ENCODE peak calls at places on chromosomes 6 and 20, in seven cellular contexts. One of them, this sample, is unnamed.

GRCh38 chr20:11376406-11376805 is 541.3 kb upstream of the BTBD3 start:
- DNase-seq in prostate gland: no peak
- DNase-seq in ovary: no peak
- DNase-seq in heart right ventricle: no peak
- DNase-seq in Karpas-422: no peak
- DNase-seq in thoracic aorta: no peak
- DNase-seq in mesendoderm: no peak
- DNase-seq in this sample: no peak

GRCh38 chr20:3235661-3236324 is 3.2 kb downstream of the SLC4A11 start:
- DNase-seq in ovary: no peak
- DNase-seq in Karpas-422: no peak
- DNase-seq in heart right ventricle: no peak
- DNase-seq in prostate gland: no peak
- DNase-seq in mesendoderm: no peak
- DNase-seq in thoracic aorta: no peak
- DNase-seq in this sample: no peak

GRCh38 chr6:137159912-137160311 is 13.5 kb downstream of the IL22RA2 start:
- DNase-seq in prostate gland: no peak
- DNase-seq in ovary: no peak
- DNase-seq in Karpas-422: no peak
- DNase-seq in heart right ventricle: no peak
- DNase-seq in mesendoderm: no peak
- DNase-seq in thoracic aorta: no peak
- DNase-seq in this sample: no peak

GRCh38 chr6:77456531-77457248 is 6.6 kb downstream of the HTR1B start:
- DNase-seq in prostate gland: no peak
- DNase-seq in mesendoderm: peak; percentile 91
- DNase-seq in ovary: no peak
- DNase-seq in thoracic aorta: no peak
- DNase-seq in Karpas-422: no peak
- DNase-seq in heart right ventricle: no peak
- DNase-seq in this sample: no peak

GRCh38 chr6:26044140-26045045 is 42.8 kb upstream of the HFE start:
- DNase-seq in ovary: peak; percentile 70
- DNase-seq in mesendoderm: no peak
- DNase-seq in thoracic aorta: no peak
- DNase-seq in Karpas-422: no peak
- DNase-seq in prostate gland: peak; percentile 19
- DNase-seq in heart right ventricle: peak; percentile 44
- DNase-seq in this sample: no peak

GRCh38 chr6:75882734-75883133 is 133.7 kb downstream of the MYO6 start:
- DNase-seq in mesendoderm: no peak
- DNase-seq in heart right ventricle: no peak
- DNase-seq in thoracic aorta: no peak
- DNase-seq in ovary: no peak
- DNase-seq in Karpas-422: no peak
- DNase-seq in prostate gland: no peak
- DNase-seq in this sample: no peak

GRCh38 chr20:47791084-47791599 is 5.9 kb upstream of the SULF2 start:
- DNase-seq in heart right ventricle: no peak
- DNase-seq in mesendoderm: no peak
- DNase-seq in prostate gland: no peak
- DNase-seq in ovary: no peak
- DNase-seq in thoracic aorta: no peak
- DNase-seq in Karpas-422: no peak
- DNase-seq in this sample: no peak

GRCh38 chr6:98463629-98464028 is 370.7 kb upstream of the POU3F2 start:
- DNase-seq in thoracic aorta: no peak
- DNase-seq in mesendoderm: no peak
- DNase-seq in prostate gland: no peak
- DNase-seq in Karpas-422: no peak
- DNase-seq in ovary: no peak
- DNase-seq in heart right ventricle: no peak
- DNase-seq in this sample: no peak

GRCh38 chr6:139265512-139266190 is 26.1 kb downstream of the TXLNB start:
- DNase-seq in Karpas-422: peak; percentile 83
- DNase-seq in heart right ventricle: no peak
- DNase-seq in prostate gland: peak; percentile 20
- DNase-seq in ovary: no peak
- DNase-seq in thoracic aorta: no peak
- DNase-seq in mesendoderm: no peak
- DNase-seq in this sample: no peak

GRCh38 chr6:36914227-36914794 is 28.6 kb downstream of the C6orf89 start:
- DNase-seq in prostate gland: peak; percentile 51
- DNase-seq in Karpas-422: no peak
- DNase-seq in heart right ventricle: no peak
- DNase-seq in ovary: no peak
- DNase-seq in thoracic aorta: no peak
- DNase-seq in mesendoderm: peak; percentile 84
- DNase-seq in this sample: peak; percentile 86

GRCh38 chr6:21005816-21006553 is 471.7 kb downstream of the CDKAL1 start:
- DNase-seq in mesendoderm: no peak
- DNase-seq in prostate gland: no peak
- DNase-seq in Karpas-422: no peak
- DNase-seq in ovary: no peak
- DNase-seq in thoracic aorta: no peak
- DNase-seq in heart right ventricle: no peak
- DNase-seq in this sample: no peak

GRCh38 chr6:13331516-13332348 is 3.4 kb upstream of the TBC1D7 start:
- DNase-seq in heart right ventricle: no peak
- DNase-seq in ovary: no peak
- DNase-seq in Karpas-422: peak; percentile 79
- DNase-seq in prostate gland: peak; percentile 12
- DNase-seq in mesendoderm: peak; percentile 40
- DNase-seq in thoracic aorta: no peak
- DNase-seq in this sample: no peak

GRCh38 chr6:32149932-32150920 is 1.5 kb downstream of the PRRT1 start:
- DNase-seq in mesendoderm: peak; percentile 71
- DNase-seq in prostate gland: no peak
- DNase-seq in ovary: no peak
- DNase-seq in Karpas-422: no peak
- DNase-seq in thoracic aorta: no peak
- DNase-seq in heart right ventricle: no peak
- DNase-seq in this sample: no peak

GRCh38 chr6:32149577-32149845 is 2.2 kb downstream of the PRRT1 start:
- DNase-seq in Karpas-422: no peak
- DNase-seq in ovary: no peak
- DNase-seq in prostate gland: no peak
- DNase-seq in heart right ventricle: no peak
- DNase-seq in mesendoderm: no peak
- DNase-seq in thoracic aorta: no peak
- DNase-seq in this sample: no peak

GRCh38 chr6:32152414-32153251 is 894 bp upstream of the PRRT1 start:
- DNase-seq in ovary: no peak
- DNase-seq in prostate gland: no peak
- DNase-seq in thoracic aorta: no peak
- DNase-seq in heart right ventricle: no peak
- DNase-seq in Karpas-422: no peak
- DNase-seq in mesendoderm: no peak
- DNase-seq in this sample: no peak

GRCh38 chr6:32151885-32152311 is at the start of gene PRRT1:
- DNase-seq in heart right ventricle: no peak
- DNase-seq in ovary: peak; percentile 46
- DNase-seq in thoracic aorta: no peak
- DNase-seq in Karpas-422: no peak
- DNase-seq in prostate gland: no peak
- DNase-seq in mesendoderm: peak; percentile 60
- DNase-seq in this sample: no peak

DNA sequence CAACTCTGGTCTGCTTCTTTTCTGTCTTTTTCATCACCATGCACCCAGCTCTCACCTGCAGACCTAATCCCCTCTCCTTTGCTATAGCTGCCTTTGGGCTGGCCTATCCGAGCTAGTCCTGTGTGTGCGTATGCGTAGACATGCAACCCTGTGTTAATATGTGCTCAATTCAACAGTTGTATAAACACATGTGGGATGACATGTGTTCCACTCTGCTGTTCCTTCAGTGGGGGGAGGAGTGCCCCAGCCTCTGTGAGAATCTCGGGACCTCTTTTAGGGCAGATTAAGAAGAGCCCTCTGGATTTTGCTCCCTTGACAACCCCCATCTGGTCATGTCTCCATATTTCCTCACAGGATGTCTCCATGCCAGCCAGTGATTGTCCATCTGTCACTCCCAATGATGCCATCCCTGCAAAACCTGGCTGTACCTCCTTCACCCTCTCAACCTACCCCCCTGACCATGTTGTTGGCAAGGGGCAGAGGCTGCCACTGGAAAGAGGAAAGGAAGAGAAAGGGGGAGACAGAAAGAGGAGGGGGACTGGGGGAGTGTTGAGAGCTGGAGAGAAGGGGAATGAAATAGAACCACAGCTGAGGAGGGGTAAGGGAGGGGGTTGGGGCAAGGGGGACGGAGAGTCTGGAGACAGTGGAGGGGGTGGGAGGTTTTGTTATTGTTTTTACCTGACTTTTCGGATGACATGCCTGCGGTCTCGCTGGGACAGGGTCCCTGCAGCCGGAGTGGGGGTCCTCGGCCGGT is 431 bp downstream of the PRRT1 start:
- DNase-seq in prostate gland: no peak
- DNase-seq in thoracic aorta: no peak
- DNase-seq in ovary: no peak
- DNase-seq in heart right ventricle: no peak
- DNase-seq in mesendoderm: no peak
- DNase-seq in Karpas-422: no peak
- DNase-seq in this sample: no peak
- H3K4me3 ChIP-seq in prostate gland: peak overlapping the region; percentile 27
- H3K4me3 ChIP-seq in thoracic aorta: peak overlapping the region; percentile 94
- H3K4me3 ChIP-seq in ovary: peak overlapping the region; percentile 51
- H3K4me3 ChIP-seq in heart right ventricle: peak overlapping the region; percentile 76
- H3K4me3 ChIP-seq in mesendoderm: no peak overlapping the region
- H3K4me3 ChIP-seq in Karpas-422: no peak overlapping the region
- H3K4me3 ChIP-seq in this sample: peak overlapping the region; percentile 36

DNA sequence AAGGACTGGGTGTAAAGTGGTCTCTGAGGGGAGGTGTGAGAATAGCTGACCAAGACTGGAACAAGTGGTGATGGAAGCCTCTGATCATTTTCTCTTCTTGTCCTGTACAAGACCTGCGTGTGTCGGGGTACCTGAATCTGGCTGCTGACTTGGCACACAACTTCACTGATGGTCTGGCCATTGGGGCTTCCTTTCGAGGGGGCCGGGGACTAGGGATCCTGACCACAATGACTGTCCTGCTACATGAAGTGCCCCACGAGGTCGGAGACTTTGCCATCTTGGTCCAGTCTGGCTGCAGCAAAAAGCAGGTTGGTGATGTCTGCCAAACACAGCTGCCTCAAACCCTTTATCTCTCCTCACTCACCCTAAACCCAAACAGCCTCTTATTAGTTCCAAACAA is 1.7 kb upstream of the HSD17B8 start:
- DNase-seq in prostate gland: no peak
- DNase-seq in thoracic aorta: no peak
- DNase-seq in ovary: no peak
- DNase-seq in Karpas-422: no peak
- DNase-seq in heart right ventricle: no peak
- DNase-seq in mesendoderm: no peak
- DNase-seq in this sample: no peak
- H3K27ac ChIP-seq in prostate gland: no peak overlapping the region
- H3K27ac ChIP-seq in thoracic aorta: no peak overlapping the region
- H3K27ac ChIP-seq in ovary: no peak overlapping the region
- H3K27ac ChIP-seq in Karpas-422: no peak overlapping the region
- H3K27ac ChIP-seq in heart right ventricle: no peak overlapping the region
- H3K27ac ChIP-seq in mesendoderm: no peak overlapping the region
- H3K27ac ChIP-seq in this sample: no peak overlapping the region

GRCh38 chr20:46704714-46705377 is 4.6 kb upstream of the SLC2A10 start:
- DNase-seq in prostate gland: no peak
- DNase-seq in ovary: no peak
- DNase-seq in heart right ventricle: no peak
- DNase-seq in Karpas-422: no peak
- DNase-seq in thoracic aorta: no peak
- DNase-seq in mesendoderm: peak; percentile 51
- DNase-seq in this sample: no peak
- H3K4me3 ChIP-seq in prostate gland: no peak overlapping the region
- H3K4me3 ChIP-seq in ovary: no peak overlapping the region
- H3K4me3 ChIP-seq in heart right ventricle: no peak overlapping the region
- H3K4me3 ChIP-seq in Karpas-422: no peak overlapping the region
- H3K4me3 ChIP-seq in thoracic aorta: no peak overlapping the region
- H3K4me3 ChIP-seq in mesendoderm: no peak overlapping the region
- H3K4me3 ChIP-seq in this sample: no peak overlapping the region

GRCh38 chr6:128806274-128806673 is 76.7 kb upstream of the LAMA2 start:
- DNase-seq in mesendoderm: no peak
- DNase-seq in heart right ventricle: no peak
- DNase-seq in thoracic aorta: no peak
- DNase-seq in Karpas-422: no peak
- DNase-seq in ovary: no peak
- DNase-seq in prostate gland: no peak
- DNase-seq in this sample: no peak

GRCh38 chr6:128807577-128807976 is 75.4 kb upstream of the LAMA2 start:
- DNase-seq in mesendoderm: peak; percentile 65
- DNase-seq in heart right ventricle: no peak
- DNase-seq in Karpas-422: peak; percentile 62
- DNase-seq in prostate gland: no peak
- DNase-seq in ovary: no peak
- DNase-seq in thoracic aorta: no peak
- DNase-seq in this sample: no peak

GRCh38 chr6:128801621-128802020 is 81.3 kb upstream of the LAMA2 start:
- DNase-seq in prostate gland: no peak
- DNase-seq in ovary: no peak
- DNase-seq in thoracic aorta: no peak
- DNase-seq in Karpas-422: no peak
- DNase-seq in heart right ventricle: no peak
- DNase-seq in mesendoderm: no peak
- DNase-seq in this sample: no peak

GRCh38 chr6:128808856-128809255 is 74.1 kb upstream of the LAMA2 start:
- DNase-seq in heart right ventricle: no peak
- DNase-seq in Karpas-422: no peak
- DNase-seq in thoracic aorta: no peak
- DNase-seq in ovary: no peak
- DNase-seq in mesendoderm: no peak
- DNase-seq in prostate gland: no peak
- DNase-seq in this sample: no peak

DNA sequence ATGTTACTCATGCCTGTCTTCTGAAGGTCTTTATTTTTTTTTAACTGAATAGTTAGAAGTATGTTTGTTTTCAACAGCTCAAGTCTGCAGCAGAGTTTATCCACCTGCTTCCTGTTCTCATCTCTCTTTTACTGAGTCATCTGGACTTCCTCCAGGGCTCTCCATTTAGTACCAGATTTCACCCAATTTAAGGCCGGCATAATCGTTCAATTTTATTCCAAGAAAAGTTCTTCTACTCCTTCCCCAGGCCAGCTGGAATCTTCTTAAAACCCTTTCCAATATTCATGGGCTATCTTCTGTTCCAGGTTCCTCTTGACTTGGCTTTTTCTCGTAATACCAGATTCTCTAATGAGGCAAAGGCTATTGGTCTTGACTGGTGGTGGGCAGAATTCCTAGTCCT is 79.0 kb upstream of the LAMA2 start:
- DNase-seq in ovary: no peak
- DNase-seq in mesendoderm: no peak
- DNase-seq in heart right ventricle: no peak
- DNase-seq in Karpas-422: no peak
- DNase-seq in thoracic aorta: no peak
- DNase-seq in prostate gland: no peak
- DNase-seq in this sample: no peak
- H3K27ac ChIP-seq in ovary: no peak overlapping the region
- H3K27ac ChIP-seq in mesendoderm: no peak overlapping the region
- H3K27ac ChIP-seq in heart right ventricle: no peak overlapping the region
- H3K27ac ChIP-seq in Karpas-422: no peak overlapping the region
- H3K27ac ChIP-seq in thoracic aorta: no peak overlapping the region
- H3K27ac ChIP-seq in prostate gland: no peak overlapping the region
- H3K27ac ChIP-seq in this sample: no peak overlapping the region